ENCODE peak calls at places on chromosomes 5 and 9, in seven cellular contexts. B is transverse colon, N is body of pancreas, C is thyroid gland, I is A549, Q is gastrocnemius medialis, H is ovary. G is an unnamed sample.

GRCh38 chr5:71828641-71829040 is 109.6 kb downstream of the CARTPT start:
- DNase-seq in B (no peak), H (no peak), C (no peak), I (no peak), N (no peak), Q (no peak), G (no peak)

GRCh38 chr9:107789001-107789710 is 299.6 kb upstream of the KLF4 start:
- DNase-seq in N (no peak), I (no peak), C (no peak), Q (no peak), H (no peak), B (peak), G (peak)

GRCh38 chr5:73198833-73199592 is 26.0 kb downstream of the TMEM174 start:
- DNase-seq in B (no peak), H (no peak), Q (no peak), I (no peak), N (no peak), C (no peak), G (no peak)

GRCh38 chr9:28539432-28539831 is 966.2 kb upstream of the C9orf72 start:
- DNase-seq in Q (no peak), B (no peak), N (no peak), H (no peak), C (no peak), I (no peak), G (no peak)

GRCh38 chr9:135698767-135699166 is 514 bp downstream of the SOHLH1 start:
- DNase-seq in H (no peak), B (no peak), I (no peak), C (no peak), Q (no peak), N (no peak), G (no peak)

GRCh38 chr9:113690055-113690740 is 185.9 kb upstream of the ZNF618 start:
- DNase-seq in B (no peak), H (no peak), Q (no peak), I (no peak), N (no peak), C (no peak), G (no peak)

GRCh38 chr5:96125335-96125891 is 163.8 kb upstream of the ELL2 start:
- DNase-seq in H (no peak), Q (no peak), B (no peak), N (no peak), C (no peak), I (no peak), G (no peak)

GRCh38 chr9:14205463-14205862 is 108.5 kb downstream of the NFIB start:
- DNase-seq in B (no peak), Q (no peak), H (no peak), C (no peak), I (peak), N (no peak), G (no peak)

GRCh38 chr5:61280205-61280604 is 51.9 kb upstream of the ZSWIM6 start:
- DNase-seq in C (peak), H (no peak), N (peak), Q (no peak), I (no peak), B (no peak), G (no peak)

GRCh38 chr5:102858808-102859207 is 103.7 kb downstream of the PAM start:
- DNase-seq in C (no peak), I (no peak), H (no peak), B (no peak), N (no peak), Q (no peak), G (no peak)

GRCh38 chr5:148639081-148639480 is 15.2 kb downstream of the HTR4 start:
- DNase-seq in H (no peak), Q (no peak), C (no peak), N (no peak), I (no peak), B (no peak), G (no peak)

GRCh38 chr9:114538241-114538640 is 33.0 kb upstream of the WHRN start:
- DNase-seq in C (peak), Q (no peak), B (peak), N (peak), H (no peak), I (no peak), G (peak)

GRCh38 chr9:134720136-134720753 is 78.6 kb downstream of the COL5A1 start:
- DNase-seq in C (no peak), I (no peak), N (no peak), Q (no peak), H (no peak), B (no peak), G (no peak)

GRCh38 chr5:143054480-143054941 is 284.3 kb downstream of the ARHGAP26 start:
- DNase-seq in N (peak), C (no peak), B (peak), Q (no peak), I (no peak), H (no peak), G (no peak)

GRCh38 chr9:15306068-15306756 is 804 bp downstream of the TTC39B start:
- DNase-seq in C (peak), N (peak), H (peak), I (no peak), B (peak), Q (peak), G (peak)

GRCh38 chr5:77171141-77171910 is 39.2 kb upstream of the PDE8B start:
- DNase-seq in C (no peak), B (no peak), N (no peak), Q (no peak), I (no peak), H (no peak), G (no peak)

GRCh38 chr9:129863059-129863690 is 27.9 kb downstream of the USP20 start:
- DNase-seq in C (no peak), B (peak), H (no peak), N (no peak), Q (no peak), I (no peak), G (peak)

GRCh38 chr5:147949711-147950573 is 43.6 kb upstream of the C5orf46 start:
- DNase-seq in N (no peak), H (no peak), B (no peak), I (peak), Q (no peak), C (no peak), G (no peak)

GRCh38 chr5:170363671-170364070 is 25.5 kb downstream of the KCNMB1 start:
- DNase-seq in N (no peak), Q (no peak), I (no peak), H (no peak), B (no peak), C (no peak), G (no peak)

GRCh38 chr9:75170898-75171360 is 82.6 kb downstream of the OSTF1 start:
- DNase-seq in C (no peak), Q (no peak), B (no peak), H (no peak), N (no peak), I (no peak), G (no peak)

DNA sequence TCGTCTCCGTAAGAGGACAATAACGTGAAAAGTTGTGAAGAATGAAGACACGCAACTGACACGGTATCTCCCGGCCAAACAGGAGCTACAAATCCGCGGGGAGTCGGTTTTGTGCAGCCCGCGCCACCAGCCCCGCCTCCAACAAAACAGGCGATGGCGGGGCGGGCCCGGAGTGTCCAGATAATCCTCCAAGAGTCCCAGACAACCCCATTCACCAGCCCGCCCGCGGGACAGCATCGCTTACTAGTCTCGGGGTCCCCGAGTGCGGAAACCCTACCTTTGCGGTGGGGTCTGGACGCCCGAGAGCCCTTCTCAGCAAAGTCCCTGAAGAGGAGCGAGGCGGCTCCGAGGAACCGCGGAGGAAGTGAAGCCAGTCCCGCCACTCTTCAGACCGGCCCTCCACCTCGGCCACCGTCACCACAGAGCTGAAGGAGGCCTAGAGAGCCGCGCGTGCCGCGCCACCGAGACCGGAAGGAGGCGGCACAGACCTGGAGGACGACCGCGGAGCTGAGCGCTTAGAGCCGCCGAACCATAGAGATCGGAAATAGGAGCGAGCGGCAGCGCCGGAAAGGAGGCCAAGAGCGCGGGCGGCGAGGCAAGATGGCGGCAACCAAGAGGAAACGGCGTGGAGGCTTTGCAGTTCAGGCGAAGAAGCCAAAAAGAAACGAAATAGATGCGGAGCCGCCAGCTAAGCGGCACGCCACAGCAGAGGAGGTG is at the start of the genes BRIX1 and RAD1:
- DNase-seq in B (peak), Q (peak), C (peak), N (peak), I (peak), H (peak), G (peak)
- TF ChIP-seq POLR2A in B (peak), Q (peak), C (no peak), N (peak), I (peak), H (peak), G (peak)

GRCh38 chr5:55610518-55610917 is 75.8 kb upstream of the PLPP1 start:
- DNase-seq in C (no peak), N (no peak), Q (no peak), I (no peak), B (no peak), H (no peak), G (no peak)
- H3K27ac ChIP-seq in C (no peak), N (no peak), Q (no peak), I (no peak), B (no peak), H (no peak), G (no peak)

GRCh38 chr5:111469905-111470304 is 42.4 kb downstream of the STARD4 start:
- DNase-seq in Q (no peak), N (no peak), B (no peak), H (no peak), I (no peak), C (no peak), G (no peak)
- TF ChIP-seq CTCF in Q (no peak), N (no peak), B (no peak), H (no peak), I (no peak), C (no peak), G (no peak)

GRCh38 chr9:127884976-127885490 is 7.6 kb upstream of the AK1 start:
- DNase-seq in Q (no peak), H (no peak), N (no peak), B (no peak), C (no peak), I (no peak), G (no peak)
- TF ChIP-seq POLR2A in Q (no peak), H (no peak), N (no peak), B (no peak), C (no peak), I (no peak), G (no peak)

GRCh38 chr5:35436441-35437057 is 181.1 kb upstream of the SPEF2 start:
- DNase-seq in N (peak), C (no peak), H (no peak), B (no peak), Q (no peak), I (peak), G (peak)
- H3K27ac ChIP-seq in N (no peak), C (no peak), H (no peak), B (no peak), Q (no peak), I (no peak), G (no peak)